ENCODE peak calls at places on chromosomes 4 and X, in five cellular contexts. V is CD4-positive, alpha-beta memory T cell; U is heart left ventricle; E is PC-3; F is Karpas-422. S is an unnamed sample. For H3K36me3, the result is how much of the 10 kb centered on the place peaks cover.

GRCh38 chrX:35858916-35859315 is 60.6 kb upstream of the CFAP47 start:
- DNase-seq in V (no peak), U (no peak), E (no peak), F (no peak), S (no peak)

GRCh38 chrX:39018526-39018925 is 217.3 kb downstream of the MID1IP1 start:
- DNase-seq in V (no peak), U (no peak), E (no peak), F (no peak), S (no peak)

GRCh38 chrX:12360991-12361598 is 222.8 kb downstream of the FRMPD4 start:
- DNase-seq in V (no peak), U (no peak), E (peak), F (no peak), S (peak)

GRCh38 chr4:123121241-123121907 is 199.0 kb upstream of the NUDT6 start:
- DNase-seq in V (no peak), U (no peak), E (peak), F (no peak), S (peak)

GRCh38 chrX:110836982-110837381 is 41.4 kb upstream of the CHRDL1 start:
- DNase-seq in V (no peak), U (no peak), E (peak), F (peak), S (no peak)

GRCh38 chrX:154458954-154459829 is 1.1 kb downstream of the PLXNA3 start:
- DNase-seq in V (no peak), U (peak), E (peak), F (no peak), S (no peak)

GRCh38 chr4:118033148-118034060 is 882 bp upstream of the NDST3 start:
- DNase-seq in V (no peak), U (peak), E (peak), F (no peak), S (peak)

GRCh38 chrX:149910178-149910695 is 19.1 kb upstream of the HSFX4 start:
- DNase-seq in V (no peak), U (peak), E (no peak), F (no peak), S (no peak)

GRCh38 chr4:158261480-158261879 is 51.2 kb downstream of the TMEM144 start:
- DNase-seq in V (no peak), U (no peak), E (no peak), F (no peak), S (no peak)

GRCh38 chrX:14776901-14777300 is 96.0 kb downstream of the FANCB start:
- DNase-seq in V (no peak), U (no peak), E (no peak), F (no peak), S (no peak)

GRCh38 chr4:102843273-102843672 is 15.9 kb upstream of the UBE2D3 start:
- DNase-seq in V (no peak), U (no peak), E (peak), F (no peak), S (no peak)

GRCh38 chr4:39841894-39842293 is 135.8 kb downstream of the PDS5A start:
- DNase-seq in V (no peak), U (no peak), E (no peak), F (no peak), S (no peak)
- H3K36me3 ChIP-seq in V (half or more), U (half or more), E (under half), F (under half), S (under half)

DNA sequence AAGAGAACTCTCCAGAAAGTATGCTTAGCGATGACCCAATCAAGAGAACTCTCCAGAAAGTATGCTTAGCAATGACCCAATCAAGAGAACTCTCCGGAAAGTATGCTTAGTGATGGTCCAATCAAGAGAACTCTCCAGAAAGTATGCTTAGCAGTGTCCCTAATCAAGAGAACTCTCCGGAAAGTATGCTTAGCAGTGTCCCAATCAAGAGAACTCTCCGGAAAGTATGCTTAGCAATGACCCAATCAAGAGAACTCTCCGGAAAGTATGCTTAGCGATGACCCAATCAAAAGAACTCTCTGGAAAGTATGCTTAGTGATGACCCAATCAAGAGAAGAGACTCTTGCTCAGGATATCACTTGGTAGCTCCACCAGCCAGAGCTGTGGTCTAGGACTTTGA is 92.5 kb downstream of the AFAP1 start:
- DNase-seq in V (no peak), U (no peak), E (no peak), F (no peak), S (no peak)
- H3K36me3 ChIP-seq in V (under half), U (under half), E (under half), F (under half), S (under half)

GRCh38 chr4:112138538-112138937 is 6.7 kb upstream of the FAM241A start:
- DNase-seq in V (no peak), U (no peak), E (no peak), F (no peak), S (no peak)
- H3K36me3 ChIP-seq in V (under half), U (under half), E (under half), F (under half), S (under half)

GRCh38 chr4:3515646-3516045 is 16.6 kb downstream of the LRPAP1 start:
- DNase-seq in V (no peak), U (no peak), E (no peak), F (no peak), S (no peak)
- H3K36me3 ChIP-seq in V (half or more), U (half or more), E (under half), F (under half), S (half or more)

DNA sequence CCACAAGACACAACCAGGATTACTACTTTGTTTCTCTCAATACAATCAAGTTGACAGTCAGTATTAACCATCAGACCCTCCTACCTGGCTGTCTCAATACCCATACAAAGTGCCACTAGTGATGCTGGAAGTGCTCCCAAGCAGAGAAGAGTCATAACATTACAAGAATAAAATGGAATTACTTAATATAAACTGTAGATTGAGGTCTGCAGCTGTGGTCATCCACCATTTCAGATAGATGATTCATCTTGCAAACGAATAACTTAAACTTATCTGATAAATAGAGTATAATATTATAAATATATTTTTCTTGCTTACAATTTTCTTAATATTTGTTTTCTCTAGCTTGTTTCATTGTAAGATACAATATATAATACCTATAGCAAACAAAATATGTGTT is 1034.2 kb upstream of the PCDH10 start:
- DNase-seq in V (no peak), U (no peak), E (peak), F (no peak), S (no peak)
- H3K36me3 ChIP-seq in V (under half), U (under half), E (under half), F (under half), S (under half)

DNA sequence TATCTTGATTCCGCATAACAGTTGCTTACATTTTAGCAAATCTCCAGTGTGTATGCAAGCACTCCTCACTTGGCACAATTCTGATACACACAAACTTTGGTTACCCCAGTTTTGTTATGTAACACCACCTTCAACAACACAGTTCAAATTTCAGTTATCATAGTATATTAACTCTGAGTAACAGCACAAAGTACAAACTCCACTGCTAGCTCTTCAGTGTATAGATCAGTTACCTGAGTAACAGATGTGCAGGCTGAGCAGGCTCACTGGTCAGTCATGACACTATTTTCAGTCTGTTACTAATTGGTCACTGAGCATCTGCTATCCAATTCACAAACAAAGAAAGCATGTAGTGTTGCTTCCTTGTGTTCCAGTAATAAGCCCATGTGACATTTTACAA is 55.4 kb downstream of the PKD2 start:
- DNase-seq in V (no peak), U (no peak), E (no peak), F (no peak), S (no peak)
- H3K36me3 ChIP-seq in V (under half), U (half or more), E (under half), F (half or more), S (under half)

GRCh38 chrX:53211391-53211978 is 13.5 kb downstream of the KDM5C start:
- DNase-seq in V (no peak), U (no peak), E (peak), F (no peak), S (no peak)
- H3K36me3 ChIP-seq in V (half or more), U (half or more), E (half or more), F (half or more), S (under half)

S was measured in endothelial cell of umbilical vein.